ENCODE peak calls at places on chromosomes 11 and 22, in ten cellular contexts. G is fibroblast of lung; H is effector CD4-positive, alpha-beta T cell; B is T-cell; Z is LNCaP clone FGC; C is cerebellum; T is hepatic stellate cell; N is stimulated activated CD8-positive, alpha-beta memory T cell treated with anti-CD3 and anti-CD28 coated beads, Interleukin-15, amount 100 ng/mL, for 1 hour; P is activated CD8-positive, alpha-beta memory T cell treated with anti-CD3 and anti-CD28 coated beads, Interleukin-2, amount 50 U/mL, for 48 hours; D is stimulated activated naive CD8-positive, alpha-beta T cell treated with anti-CD3 and anti-CD28 coated beads, Interleukin-15, Interleukin-2, amounts not matched to agents 100 U/mL and 50 U/mL, for 24 hours. E is an unnamed sample.

GRCh38 chr11:29962243-29962642 is 54.6 kb downstream of the KCNA4 start:
- DNase-seq in G (no peak), H (no peak), B (no peak), Z (no peak), C (no peak), T (no peak), N (no peak), P (no peak), D (no peak), E (no peak)

GRCh38 chr11:8138526-8138925 is 30.3 kb downstream of the RIC3 start:
- DNase-seq in G (no peak), H (no peak), B (no peak), Z (peak), C (no peak), T (no peak), N (no peak), P (no peak), D (no peak), E (no peak)

GRCh38 chr11:88629496-88629895 is 292.0 kb upstream of the CTSC start:
- DNase-seq in G (no peak), H (no peak), B (no peak), Z (no peak), C (no peak), T (no peak), N (no peak), P (no peak), D (no peak), E (peak)

GRCh38 chr11:103637250-103637649 is 399.2 kb upstream of the DDI1 start:
- DNase-seq in G (no peak), H (no peak), B (no peak), Z (no peak), C (no peak), T (no peak), N (no peak), P (no peak), D (no peak), E (no peak)

GRCh38 chr11:44899959-44900358 is 50.7 kb downstream of the TP53I11 start:
- DNase-seq in G (peak), H (no peak), B (no peak), Z (peak), C (no peak), T (peak), N (no peak), P (peak), D (peak), E (peak)

GRCh38 chr11:13786688-13787087 is 118.2 kb downstream of the FAR1 start:
- DNase-seq in G (no peak), H (no peak), B (no peak), Z (peak), C (no peak), T (no peak), N (no peak), P (no peak), D (no peak), E (no peak)

GRCh38 chr22:50292643-50293440 is 14.6 kb downstream of the PLXNB2 start:
- DNase-seq in G (no peak), H (no peak), B (no peak), Z (no peak), C (no peak), T (no peak), N (no peak), P (no peak), D (peak), E (no peak)

GRCh38 chr11:32891657-32892354 is 805 bp upstream of the QSER1 start:
- DNase-seq in G (peak), H (no peak), B (no peak), Z (no peak), C (peak), T (peak), N (no peak), P (no peak), D (peak), E (no peak)

GRCh38 chr11:117201516-117201866 is 2.3 kb downstream of the TAGLN start:
- DNase-seq in G (no peak), H (no peak), B (no peak), Z (no peak), C (no peak), T (no peak), N (no peak), P (no peak), D (no peak), E (no peak)

GRCh38 chr22:37112084-37112728 is 2.7 kb upstream of the TMPRSS6 start:
- DNase-seq in G (no peak), H (no peak), B (no peak), Z (no peak), C (no peak), T (no peak), N (no peak), P (no peak), D (no peak), E (no peak)

GRCh38 chr11:80109031-80109430 is 668.2 kb upstream of the TENM4 start:
- DNase-seq in G (no peak), H (no peak), B (no peak), Z (no peak), C (no peak), T (no peak), N (no peak), P (no peak), D (no peak), E (no peak)

GRCh38 chr22:47023871-47024270 is 261.4 kb downstream of the TBC1D22A start:
- DNase-seq in G (no peak), H (no peak), B (no peak), Z (no peak), C (no peak), T (no peak), N (no peak), P (no peak), D (no peak), E (no peak)

GRCh38 chr22:29307658-29308147 is 1.3 kb downstream of the GAS2L1 start:
- DNase-seq in G (no peak), H (no peak), B (no peak), Z (no peak), C (no peak), T (no peak), N (no peak), P (no peak), D (no peak), E (no peak)

GRCh38 chr11:65571420-65571819 is 918 bp upstream of the FAM89B start:
- DNase-seq in G (no peak), H (no peak), B (no peak), Z (no peak), C (no peak), T (no peak), N (no peak), P (no peak), D (no peak), E (no peak)

GRCh38 chr22:44037519-44038370 is 13.6 kb downstream of the PARVB start:
- DNase-seq in G (peak), H (no peak), B (no peak), Z (no peak), C (no peak), T (peak), N (no peak), P (no peak), D (no peak), E (peak)

GRCh38 chr22:21965762-21966288 is 13.2 kb upstream of the PPM1F start:
- DNase-seq in G (no peak), H (no peak), B (no peak), Z (no peak), C (no peak), T (no peak), N (no peak), P (no peak), D (no peak), E (no peak)

GRCh38 chr22:22156716-22157499 is 87.7 kb upstream of the VPREB1 start:
- DNase-seq in G (peak), H (peak), B (no peak), Z (peak), C (no peak), T (peak), N (peak), P (peak), D (peak), E (peak)

GRCh38 chr22:48209473-48210271 is 1447.2 kb downstream of the TBC1D22A start:
- DNase-seq in G (no peak), H (no peak), B (no peak), Z (no peak), C (no peak), T (no peak), N (no peak), P (no peak), D (no peak), E (no peak)

GRCh38 chr11:72584293-72584921 is 89.8 kb downstream of the PDE2A start:
- DNase-seq in G (peak), H (peak), B (peak), Z (no peak), C (no peak), T (no peak), N (no peak), P (peak), D (peak), E (no peak)

GRCh38 chr11:68314886-68315580 is 2.6 kb downstream of the LRP5 start:
- DNase-seq in G (peak), H (no peak), B (no peak), Z (no peak), C (no peak), T (no peak), N (no peak), P (no peak), D (no peak), E (no peak)

GRCh38 chr22:39967103-39967829 is 7.1 kb downstream of the TMA7B start:
- DNase-seq in G (peak), H (no peak), B (no peak), Z (no peak), C (no peak), T (peak), N (no peak), P (no peak), D (no peak), E (no peak)

GRCh38 chr11:120001161-120002135 is 136.5 kb downstream of the TRIM29 start:
- DNase-seq in G (no peak), H (no peak), B (no peak), Z (no peak), C (no peak), T (no peak), N (no peak), P (no peak), D (no peak), E (no peak)

GRCh38 chr11:8098361-8098760 is 17.4 kb downstream of the TUB start:
- DNase-seq in G (no peak), H (no peak), B (no peak), Z (no peak), C (no peak), T (peak), N (no peak), P (peak), D (no peak), E (peak)

GRCh38 chr11:29260939-29261705 is 755.7 kb downstream of the KCNA4 start:
- DNase-seq in G (peak), H (no peak), B (no peak), Z (no peak), C (no peak), T (no peak), N (no peak), P (no peak), D (no peak), E (no peak)

GRCh38 chr11:93073026-93073425 is 103.6 kb downstream of the MTNR1B start:
- DNase-seq in G (no peak), H (no peak), B (no peak), Z (no peak), C (no peak), T (no peak), N (no peak), P (no peak), D (no peak), E (no peak)

GRCh38 chr22:46066691-46067090 is 83.6 kb upstream of the PPARA start:
- DNase-seq in G (no peak), H (no peak), B (no peak), Z (peak), C (no peak), T (no peak), N (no peak), P (no peak), D (no peak), E (peak)

GRCh38 chr11:32172771-32173170 is 81.9 kb downstream of the RCN1 start:
- DNase-seq in G (peak), H (no peak), B (no peak), Z (no peak), C (peak), T (no peak), N (no peak), P (no peak), D (no peak), E (no peak)

GRCh38 chr22:20750461-20751184 is 23.3 kb upstream of the SERPIND1 start:
- DNase-seq in G (peak), H (no peak), B (no peak), Z (no peak), C (peak), T (peak), N (no peak), P (peak), D (peak), E (peak)

GRCh38 chr11:85955531-85955930 is 100.3 kb downstream of the CCDC83 start:
- DNase-seq in G (peak), H (no peak), B (no peak), Z (no peak), C (no peak), T (no peak), N (no peak), P (no peak), D (no peak), E (no peak)

GRCh38 chr11:67321313-67321871 is 18.1 kb downstream of the SSH3 start:
- DNase-seq in G (no peak), H (no peak), B (no peak), Z (no peak), C (no peak), T (no peak), N (no peak), P (no peak), D (no peak), E (no peak)

GRCh38 chr22:36636916-36637315 is 66.6 kb downstream of the CACNG2 start:
- DNase-seq in G (no peak), H (no peak), B (no peak), Z (no peak), C (no peak), T (no peak), N (no peak), P (no peak), D (no peak), E (no peak)

GRCh38 chr11:13119928-13120520 is 110.9 kb downstream of the RASSF10 start:
- DNase-seq in G (no peak), H (no peak), B (no peak), Z (no peak), C (no peak), T (no peak), N (no peak), P (no peak), D (no peak), E (no peak)

E was measured in HS-27A.